ENCODE peak calls at places on chromosomes 11 and 22, in ten cellular contexts. R is MCF 10A, I is BJ, E is cardiac fibroblast, D is NCI-H1436, A is NCI-H774, G is fibroblast of pulmonary artery, N is hypothalamus, F is amniotic stem cell, B is SW480. S is an unnamed sample.
A peak's percentile ranks its signal among the peaks of the same experiment; 100 is the strongest.

GRCh38 chr11:68843052-68843561 is 1.4 kb upstream of the CPT1A start:
- DNase-seq in R (no peak), I (no peak), E (peak; percentile 49), D (no peak), A (peak; percentile 75), G (peak; percentile 45), N (no peak), F (no peak), B (peak; percentile 61), S (no peak)

GRCh38 chr11:4697583-4697982 is at the start of gene OR51E2:
- DNase-seq in R (peak; percentile 4), I (no peak), E (no peak), D (peak; percentile 42), A (no peak), G (peak; percentile 20), N (no peak), F (no peak), B (no peak), S (no peak)

GRCh38 chr11:71929491-71929890 is 645 bp downstream of the RNF121 start:
- DNase-seq in R (no peak), I (no peak), E (no peak), D (no peak), A (no peak), G (no peak), N (no peak), F (no peak), B (peak; percentile 7), S (no peak)

GRCh38 chr11:93552874-93553273 is 9.7 kb upstream of the SMCO4 start:
- DNase-seq in R (no peak), I (no peak), E (no peak), D (no peak), A (no peak), G (no peak), N (no peak), F (no peak), B (peak; percentile 58), S (no peak)

GRCh38 chr11:120523196-120523595 is 11.6 kb downstream of the GRIK4 start:
- DNase-seq in R (no peak), I (no peak), E (no peak), D (no peak), A (peak; percentile 13), G (no peak), N (no peak), F (no peak), B (no peak), S (no peak)

GRCh38 chr11:14308114-14308896 is 50.7 kb downstream of the RRAS2 start:
- DNase-seq in R (peak; percentile 65), I (no peak), E (peak; percentile 68), D (peak; percentile 23), A (peak; percentile 12), G (peak; percentile 66), N (no peak), F (no peak), B (peak; percentile 59), S (no peak)

GRCh38 chr11:104104664-104105063 is 59.3 kb downstream of the PDGFD start:
- DNase-seq in R (no peak), I (no peak), E (no peak), D (no peak), A (no peak), G (no peak), N (no peak), F (no peak), B (no peak), S (no peak)

GRCh38 chr11:65896009-65896999 is 3.9 kb downstream of the FOSL1 start:
- DNase-seq in R (no peak), I (no peak), E (no peak), D (no peak), A (no peak), G (no peak), N (no peak), F (no peak), B (no peak), S (no peak)

GRCh38 chr11:35065566-35065965 is 73.4 kb upstream of the CD44 start:
- DNase-seq in R (no peak), I (peak; percentile 90), E (no peak), D (no peak), A (no peak), G (no peak), N (no peak), F (no peak), B (no peak), S (no peak)

GRCh38 chr11:66880484-66881211 is 23.8 kb downstream of the LRFN4 start:
- DNase-seq in R (peak; percentile 93), I (no peak), E (no peak), D (peak; percentile 76), A (peak; percentile 33), G (no peak), N (peak; percentile 46), F (no peak), B (peak; percentile 65), S (peak; percentile 34)

GRCh38 chr22:46001046-46001425 is 24.1 kb upstream of the WNT7B start:
- DNase-seq in R (no peak), I (no peak), E (no peak), D (no peak), A (no peak), G (no peak), N (no peak), F (no peak), B (no peak), S (no peak)

GRCh38 chr11:109150603-109151002 is 271.4 kb upstream of the C11orf87 start:
- DNase-seq in R (no peak), I (no peak), E (no peak), D (no peak), A (no peak), G (no peak), N (no peak), F (no peak), B (peak; percentile 7), S (no peak)

GRCh38 chr22:22576244-22576988 is 17.4 kb upstream of the PRAME start:
- DNase-seq in R (peak; percentile 67), I (no peak), E (peak; percentile 63), D (peak; percentile 7), A (peak; percentile 3), G (peak; percentile 52), N (no peak), F (peak; percentile 19), B (peak; percentile 39), S (no peak)

GRCh38 chr22:19892925-19893324 is 38.3 kb upstream of the GNB1L start:
- DNase-seq in R (no peak), I (no peak), E (no peak), D (no peak), A (no peak), G (no peak), N (no peak), F (no peak), B (no peak), S (no peak)

GRCh38 chr22:40709752-40710413 is 30.6 kb downstream of the MCHR1 start:
- DNase-seq in R (no peak), I (no peak), E (peak; percentile 59), D (no peak), A (no peak), G (peak; percentile 46), N (no peak), F (no peak), B (no peak), S (no peak)

GRCh38 chr11:2806351-2807058 is 79.1 kb downstream of the CDKN1C start:
- DNase-seq in R (no peak), I (no peak), E (no peak), D (no peak), A (no peak), G (no peak), N (no peak), F (no peak), B (no peak), S (no peak)

GRCh38 chr11:104127828-104128227 is 36.1 kb downstream of the PDGFD start:
- DNase-seq in R (peak; percentile 55), I (no peak), E (peak; percentile 73), D (no peak), A (no peak), G (peak; percentile 57), N (no peak), F (no peak), B (no peak), S (no peak)

GRCh38 chr11:2379471-2380174 is 2.5 kb downstream of the CD81 start:
- DNase-seq in R (no peak), I (no peak), E (no peak), D (no peak), A (no peak), G (no peak), N (no peak), F (no peak), B (no peak), S (no peak)

GRCh38 chr11:62062223-62062861 is 61.5 kb upstream of the INCENP start:
- DNase-seq in R (no peak), I (no peak), E (no peak), D (no peak), A (no peak), G (no peak), N (no peak), F (no peak), B (no peak), S (peak; percentile 40)

GRCh38 chr22:19041403-19042074 is 80.7 kb downstream of the DGCR2 start:
- DNase-seq in R (no peak), I (no peak), E (no peak), D (no peak), A (no peak), G (no peak), N (no peak), F (no peak), B (no peak), S (no peak)

GRCh38 chr22:39994046-39994565 is 648 bp upstream of the FAM83F start:
- DNase-seq in R (no peak), I (no peak), E (no peak), D (no peak), A (no peak), G (no peak), N (no peak), F (no peak), B (peak; percentile 48), S (no peak)

GRCh38 chr11:96228911-96229310 is 114.1 kb downstream of the MAML2 start:
- DNase-seq in R (no peak), I (no peak), E (peak; percentile 76), D (no peak), A (no peak), G (peak; percentile 76), N (no peak), F (no peak), B (no peak), S (no peak)

GRCh38 chr22:30301995-30302809 is 12.9 kb upstream of the CASTOR1 start:
- DNase-seq in R (peak; percentile 85), I (peak; percentile 52), E (peak; percentile 73), D (no peak), A (no peak), G (peak; percentile 67), N (peak; percentile 30), F (peak; percentile 19), B (peak; percentile 83), S (peak; percentile 33)

GRCh38 chr11:2158966-2159365 is 2.0 kb downstream of the INS start:
- DNase-seq in R (no peak), I (no peak), E (no peak), D (no peak), A (no peak), G (no peak), N (no peak), F (no peak), B (no peak), S (no peak)

GRCh38 chr11:2207212-2207611 is 35.6 kb upstream of the TH start:
- DNase-seq in R (no peak), I (no peak), E (no peak), D (no peak), A (no peak), G (no peak), N (no peak), F (no peak), B (no peak), S (no peak)

GRCh38 chr11:119573858-119574257 is 150.9 kb upstream of the THY1 start:
- DNase-seq in R (no peak), I (no peak), E (no peak), D (no peak), A (no peak), G (no peak), N (no peak), F (no peak), B (no peak), S (no peak)

GRCh38 chr22:47173535-47174021 is 411.1 kb downstream of the TBC1D22A start:
- DNase-seq in R (no peak), I (no peak), E (no peak), D (no peak), A (no peak), G (no peak), N (no peak), F (no peak), B (no peak), S (no peak)

GRCh38 chr11:85759915-85760314 is 51.0 kb downstream of the SYTL2 start:
- DNase-seq in R (peak; percentile 42), I (peak; percentile 78), E (peak; percentile 58), D (no peak), A (no peak), G (peak; percentile 57), N (no peak), F (no peak), B (peak; percentile 75), S (no peak)